ENCODE peak calls at places on chromosomes 12 and 14, in six cellular contexts. G is astrocyte, O is fibroblast of pulmonary artery, D is suprapubic skin, W is astrocyte of the spinal cord, A is tibial artery. Y is an unnamed sample.
A peak's percentile ranks its signal among the peaks of the same experiment; 100 is the strongest.

GRCh38 chr14:30796707-30797106 is 77.7 kb upstream of the COCH start:
- DNase-seq in G (no peak), A (no peak), W (no peak), D (no peak), O (no peak), Y (no peak)

GRCh38 chr12:6234214-6234613 is 34.0 kb downstream of the CD9 start:
- DNase-seq in A (no peak), W (no peak), G (peak; percentile 24), D (no peak), O (peak; percentile 51), Y (peak; percentile 20)

GRCh38 chr14:89417469-89418225 is 614 bp upstream of the FOXN3 start:
- DNase-seq in O (peak; percentile 46), W (peak; percentile 50), D (peak; percentile 83), A (peak; percentile 63), G (peak; percentile 35), Y (peak; percentile 60)

GRCh38 chr14:49240383-49240782 is 345.8 kb downstream of the RPS29 start:
- DNase-seq in G (no peak), W (no peak), A (no peak), O (no peak), D (no peak), Y (no peak)

GRCh38 chr14:90023176-90023896 is 38.5 kb upstream of the KCNK13 start:
- DNase-seq in D (no peak), W (peak; percentile 8), G (peak; percentile 78), A (no peak), O (peak; percentile 24), Y (peak; percentile 12)

GRCh38 chr12:70196732-70197361 is 46.4 kb upstream of the CNOT2 start:
- DNase-seq in W (peak; percentile 12), G (no peak), A (no peak), O (peak; percentile 18), D (no peak), Y (peak; percentile 27)

GRCh38 chr14:23557521-23557920 is 1.4 kb downstream of the THTPA start:
- DNase-seq in D (no peak), W (no peak), O (no peak), G (no peak), A (no peak), Y (no peak)

GRCh38 chr12:92034858-92035401 is 110.7 kb downstream of the BTG1 start:
- DNase-seq in O (peak; percentile 66), D (no peak), W (peak; percentile 68), G (peak; percentile 71), A (peak; percentile 35), Y (peak; percentile 89)

GRCh38 chr12:86275356-86275755 is 19.2 kb upstream of the MGAT4C start:
- DNase-seq in G (no peak), O (no peak), D (no peak), W (no peak), A (no peak), Y (no peak)

GRCh38 chr12:112408621-112409020 is 784 bp downstream of the RPL6 start:
- DNase-seq in D (no peak), W (no peak), G (no peak), O (no peak), A (no peak), Y (peak; percentile 14)

GRCh38 chr14:24231263-24232120 is 675 bp downstream of the NEDD8 start:
- DNase-seq in O (no peak), A (no peak), D (no peak), W (no peak), G (no peak), Y (no peak)

GRCh38 chr14:81440041-81440440 is 39.9 kb upstream of the STON2 start:
- DNase-seq in D (no peak), G (no peak), O (no peak), W (no peak), A (no peak), Y (no peak)

GRCh38 chr12:96258451-96258933 is 64.3 kb downstream of the ELK3 start:
- DNase-seq in D (no peak), W (peak; percentile 91), A (peak; percentile 68), O (peak; percentile 91), G (peak; percentile 60), Y (peak; percentile 95)

GRCh38 chr14:91246051-91246852 is 1.7 kb upstream of the GPR68 start:
- DNase-seq in A (no peak), O (no peak), D (no peak), W (no peak), G (no peak), Y (no peak)

GRCh38 chr12:6821674-6822433 is at the start of gene GPR162:
- DNase-seq in O (peak; percentile 63), D (no peak), G (peak; percentile 37), W (peak; percentile 60), A (no peak), Y (peak; percentile 62)

DNA sequence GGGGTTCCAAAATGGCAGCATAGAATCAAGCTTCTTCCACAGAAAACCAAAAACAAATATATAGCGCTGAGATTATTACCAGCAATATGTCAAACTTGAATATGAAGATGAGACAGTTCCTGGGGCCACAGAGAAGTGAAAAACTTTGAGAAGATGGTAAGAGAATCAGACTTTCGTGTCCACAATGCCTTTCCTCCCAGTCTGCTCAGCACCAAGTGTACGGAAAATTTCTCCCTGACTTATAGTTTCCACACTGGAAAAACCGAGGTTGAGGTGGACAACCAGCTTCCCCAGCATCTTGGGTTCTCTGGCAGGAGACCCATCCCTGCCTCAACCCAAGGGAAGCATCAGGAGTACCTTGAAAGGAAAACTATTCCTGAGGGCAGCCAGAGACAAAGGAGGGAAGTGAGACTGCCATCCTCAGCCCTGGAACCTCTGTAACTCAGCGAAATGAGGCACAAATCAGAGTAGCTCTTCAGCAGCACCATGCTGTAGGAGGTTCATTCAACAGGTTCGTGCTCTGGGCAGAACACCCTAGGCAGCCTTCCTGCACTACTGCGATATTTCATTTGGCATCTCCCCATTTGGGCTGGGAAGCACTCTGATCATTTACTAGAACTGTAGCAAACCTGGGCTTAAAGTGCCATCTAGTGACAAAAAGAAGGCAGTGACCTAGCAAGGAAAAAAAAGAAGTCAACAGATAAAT is 52.4 kb upstream of the CAPRIN2 start:
- DNase-seq in A (no peak), D (no peak), O (peak; percentile 90), G (peak; percentile 60), W (peak; percentile 85), Y (peak; percentile 90)
- H3K4me3 ChIP-seq in A (no peak overlapping the region), D (no peak overlapping the region), O (no peak overlapping the region), G (no peak overlapping the region), W (no peak overlapping the region), Y (no peak overlapping the region)

DNA sequence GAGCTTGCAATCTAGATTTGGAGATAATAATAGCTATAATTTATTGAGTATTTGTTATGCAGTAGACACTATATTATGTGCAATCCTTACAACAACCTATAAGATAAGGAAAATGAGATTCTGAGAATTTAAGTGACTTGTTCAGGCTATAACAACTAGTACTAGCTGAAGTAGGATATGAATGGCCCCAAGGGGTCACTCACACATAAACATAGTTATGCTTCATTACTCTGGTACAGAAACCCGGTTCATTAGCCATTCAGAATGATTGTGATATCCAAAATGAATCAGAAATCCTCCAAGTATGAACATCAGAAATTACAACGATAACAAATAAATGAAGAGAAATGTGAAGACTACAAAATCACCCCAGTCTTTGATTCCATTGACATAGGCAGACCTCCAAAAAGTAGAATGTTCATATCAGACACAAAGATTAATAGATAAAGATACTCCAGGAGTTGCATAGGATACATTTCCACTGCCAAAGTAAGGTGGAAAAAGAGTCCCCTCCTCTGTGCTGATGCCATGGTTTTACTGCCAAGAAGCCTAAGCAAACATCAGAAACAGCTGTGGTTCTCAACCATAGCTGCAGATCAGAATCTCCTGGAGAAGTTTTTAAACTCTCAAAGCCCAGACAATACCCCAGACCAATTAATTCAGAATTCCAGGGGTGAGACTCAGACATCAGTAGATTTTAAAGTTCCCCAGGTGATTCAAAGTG is 8.6 kb upstream of the NID2 start:
- DNase-seq in A (no peak), O (no peak), D (no peak), W (no peak), G (peak; percentile 22), Y (peak; percentile 62)
- TF ChIP-seq CTCF in A (no peak), O (no peak), D (no peak), W (no peak), G (no peak), Y (no peak)

GRCh38 chr14:103139371-103140016 is 16.2 kb downstream of the TNFAIP2 start:
- DNase-seq in A (no peak), D (no peak), W (no peak), O (no peak), G (no peak), Y (no peak)

GRCh38 chr14:103140316-103141109 is 17.3 kb downstream of the TNFAIP2 start:
- DNase-seq in G (no peak), W (no peak), D (no peak), A (no peak), O (no peak), Y (no peak)

GRCh38 chr14:103142031-103142430 is 18.8 kb downstream of the TNFAIP2 start:
- DNase-seq in W (no peak), D (no peak), G (no peak), O (no peak), A (no peak), Y (no peak)

GRCh38 chr14:103142903-103143302 is 19.6 kb downstream of the TNFAIP2 start:
- DNase-seq in A (no peak), O (no peak), W (no peak), D (no peak), G (no peak), Y (no peak)

DNA sequence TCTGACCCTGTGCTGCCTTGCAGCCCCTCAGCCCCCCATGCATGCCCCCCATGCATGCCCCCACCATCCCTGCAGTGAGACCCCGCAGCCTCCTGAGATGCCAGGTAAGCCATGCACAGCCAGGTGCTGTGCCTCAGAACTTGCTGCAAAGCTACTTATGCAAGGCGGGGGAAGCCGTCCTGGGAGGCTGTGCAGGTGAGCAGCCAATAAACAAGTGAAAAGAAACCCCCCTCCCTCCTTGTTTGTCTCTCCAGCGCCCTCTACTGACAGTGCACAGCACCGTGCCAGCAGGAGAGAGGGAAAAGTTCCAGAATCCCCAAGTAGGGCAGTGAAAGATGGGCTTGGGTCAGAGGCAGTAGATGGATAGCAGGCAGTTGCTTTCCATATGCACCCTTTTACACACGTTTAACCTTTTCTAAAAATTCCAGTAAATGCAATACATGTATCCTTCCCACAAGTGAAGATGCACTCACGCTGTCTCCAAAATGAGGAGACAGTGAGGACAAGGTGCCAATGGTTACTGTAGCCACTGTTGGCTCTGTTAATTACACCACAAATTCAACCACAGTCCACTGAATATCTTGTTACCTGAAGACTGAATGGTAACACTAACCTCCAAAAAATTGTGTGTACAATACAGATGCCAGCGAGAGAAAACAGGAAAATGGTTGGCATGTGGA is 18.0 kb downstream of the TNFAIP2 start:
- DNase-seq in D (no peak), W (no peak), A (no peak), O (peak; percentile 65), G (no peak), Y (peak; percentile 61)
- H3K4me3 ChIP-seq in D (no peak overlapping the region), W (no peak overlapping the region), A (no peak overlapping the region), O (no peak overlapping the region), G (no peak overlapping the region), Y (no peak overlapping the region)

DNA sequence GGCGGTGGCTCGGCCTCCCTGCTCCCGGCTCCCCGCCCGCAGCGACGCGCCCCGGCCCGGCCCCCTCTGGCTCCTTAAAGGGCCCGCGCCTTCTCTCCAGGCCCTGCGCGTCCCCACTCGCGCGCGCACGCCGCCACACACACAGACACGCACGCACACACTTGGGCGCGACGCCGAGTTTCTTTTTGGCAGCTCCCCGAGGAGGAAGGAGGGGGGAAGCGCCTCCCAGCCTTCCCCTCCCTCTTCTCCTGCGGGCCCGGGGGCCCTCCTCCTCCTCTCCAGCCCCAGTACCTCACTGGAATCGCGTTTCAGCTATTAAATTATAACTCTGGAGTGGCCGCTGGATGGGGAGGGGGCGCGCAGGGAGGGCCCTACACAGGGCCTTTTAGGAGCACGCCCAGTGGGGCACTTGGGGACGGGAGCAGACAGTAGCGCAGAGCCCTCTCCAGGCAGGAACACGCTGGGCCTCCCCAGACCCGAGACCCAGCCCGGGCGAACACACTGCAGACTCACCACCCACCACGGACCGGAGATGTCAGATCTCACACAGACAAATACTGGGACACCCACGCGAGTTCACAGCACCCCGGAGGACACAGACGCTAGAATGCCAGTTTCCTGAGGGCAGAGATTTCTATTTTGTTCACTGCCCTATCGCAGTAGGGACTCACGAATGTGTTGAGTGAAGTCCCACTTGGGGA is 411 bp upstream of the NCOR2 start:
- DNase-seq in O (peak; percentile 98), A (peak; percentile 94), G (peak; percentile 94), D (peak; percentile 94), W (peak; percentile 98), Y (peak; percentile 98)
- TF ChIP-seq CTCF in O (no peak), A (no peak), G (no peak), D (no peak), W (peak; percentile 16), Y (peak; percentile 29)